ENCODE peak calls at places on chromosomes 7 and 10, in nine cellular contexts. One of them, this sample, is unnamed.
A peak's percentile ranks its signal among the peaks of the same experiment; 100 is the strongest.

GRCh38 chr10:77763453-77764430 is 126.1 kb upstream of the KCNMA1 start:
- DNase-seq in activated CD4-positive, alpha-beta T cell treated with anti-CD3 and anti-CD28 coated beads, Interleukin-2, amount 50 U/mL, for 24 hours: no peak
- DNase-seq in HT-29: no peak
- DNase-seq in effector memory CD4-positive, alpha-beta T cell: no peak
- DNase-seq in NCI-H2081: no peak
- DNase-seq in left cardiac atrium: no peak
- DNase-seq in T1000: no peak
- DNase-seq in stimulated activated CD4-positive, alpha-beta T cell treated with anti-CD3 and anti-CD28 coated beads, TNF-alpha, amount 100 ng/mL, for 24 hours: no peak
- DNase-seq in NCI-H2171 treated with DMSO at 0.1 percent for 48 hours: no peak
- DNase-seq in this sample: no peak

GRCh38 chr7:27128034-27128433 is 2.5 kb downstream of the HOXA4 start:
- DNase-seq in activated CD4-positive, alpha-beta T cell treated with anti-CD3 and anti-CD28 coated beads, Interleukin-2, amount 50 U/mL, for 24 hours: no peak
- DNase-seq in HT-29: no peak
- DNase-seq in effector memory CD4-positive, alpha-beta T cell: no peak
- DNase-seq in NCI-H2081: no peak
- DNase-seq in left cardiac atrium: no peak
- DNase-seq in T1000: no peak
- DNase-seq in stimulated activated CD4-positive, alpha-beta T cell treated with anti-CD3 and anti-CD28 coated beads, TNF-alpha, amount 100 ng/mL, for 24 hours: no peak
- DNase-seq in NCI-H2171 treated with DMSO at 0.1 percent for 48 hours: no peak
- DNase-seq in this sample: no peak

GRCh38 chr10:133274751-133275682 is 1.7 kb downstream of the ADAM8 start:
- DNase-seq in activated CD4-positive, alpha-beta T cell treated with anti-CD3 and anti-CD28 coated beads, Interleukin-2, amount 50 U/mL, for 24 hours: peak; percentile 84
- DNase-seq in HT-29: no peak
- DNase-seq in effector memory CD4-positive, alpha-beta T cell: peak; percentile 89
- DNase-seq in NCI-H2081: no peak
- DNase-seq in left cardiac atrium: no peak
- DNase-seq in T1000: no peak
- DNase-seq in stimulated activated CD4-positive, alpha-beta T cell treated with anti-CD3 and anti-CD28 coated beads, TNF-alpha, amount 100 ng/mL, for 24 hours: peak; percentile 74
- DNase-seq in NCI-H2171 treated with DMSO at 0.1 percent for 48 hours: no peak
- DNase-seq in this sample: peak; percentile 85

GRCh38 chr10:54800677-54801480 is at the start of gene PCDH15:
- DNase-seq in activated CD4-positive, alpha-beta T cell treated with anti-CD3 and anti-CD28 coated beads, Interleukin-2, amount 50 U/mL, for 24 hours: no peak
- DNase-seq in HT-29: peak; percentile 44
- DNase-seq in effector memory CD4-positive, alpha-beta T cell: no peak
- DNase-seq in NCI-H2081: peak; percentile 7
- DNase-seq in left cardiac atrium: peak; percentile 15
- DNase-seq in T1000: no peak
- DNase-seq in stimulated activated CD4-positive, alpha-beta T cell treated with anti-CD3 and anti-CD28 coated beads, TNF-alpha, amount 100 ng/mL, for 24 hours: no peak
- DNase-seq in NCI-H2171 treated with DMSO at 0.1 percent for 48 hours: no peak
- DNase-seq in this sample: no peak

GRCh38 chr7:4131043-4131442 is 551.1 kb upstream of the FOXK1 start:
- DNase-seq in activated CD4-positive, alpha-beta T cell treated with anti-CD3 and anti-CD28 coated beads, Interleukin-2, amount 50 U/mL, for 24 hours: no peak
- DNase-seq in HT-29: no peak
- DNase-seq in effector memory CD4-positive, alpha-beta T cell: no peak
- DNase-seq in NCI-H2081: no peak
- DNase-seq in left cardiac atrium: no peak
- DNase-seq in T1000: no peak
- DNase-seq in stimulated activated CD4-positive, alpha-beta T cell treated with anti-CD3 and anti-CD28 coated beads, TNF-alpha, amount 100 ng/mL, for 24 hours: no peak
- DNase-seq in NCI-H2171 treated with DMSO at 0.1 percent for 48 hours: no peak
- DNase-seq in this sample: no peak

GRCh38 chr7:136953386-136953785 is 84.9 kb downstream of the CHRM2 start:
- DNase-seq in activated CD4-positive, alpha-beta T cell treated with anti-CD3 and anti-CD28 coated beads, Interleukin-2, amount 50 U/mL, for 24 hours: no peak
- DNase-seq in HT-29: no peak
- DNase-seq in effector memory CD4-positive, alpha-beta T cell: no peak
- DNase-seq in NCI-H2081: no peak
- DNase-seq in left cardiac atrium: no peak
- DNase-seq in T1000: no peak
- DNase-seq in stimulated activated CD4-positive, alpha-beta T cell treated with anti-CD3 and anti-CD28 coated beads, TNF-alpha, amount 100 ng/mL, for 24 hours: no peak
- DNase-seq in NCI-H2171 treated with DMSO at 0.1 percent for 48 hours: no peak
- DNase-seq in this sample: no peak

GRCh38 chr7:18694484-18694883 is 198.9 kb downstream of the HDAC9 start:
- DNase-seq in activated CD4-positive, alpha-beta T cell treated with anti-CD3 and anti-CD28 coated beads, Interleukin-2, amount 50 U/mL, for 24 hours: no peak
- DNase-seq in HT-29: no peak
- DNase-seq in effector memory CD4-positive, alpha-beta T cell: no peak
- DNase-seq in NCI-H2081: no peak
- DNase-seq in left cardiac atrium: no peak
- DNase-seq in T1000: no peak
- DNase-seq in stimulated activated CD4-positive, alpha-beta T cell treated with anti-CD3 and anti-CD28 coated beads, TNF-alpha, amount 100 ng/mL, for 24 hours: no peak
- DNase-seq in NCI-H2171 treated with DMSO at 0.1 percent for 48 hours: no peak
- DNase-seq in this sample: no peak

GRCh38 chr10:60578217-60578616 is 188.5 kb upstream of the ANK3 start:
- DNase-seq in activated CD4-positive, alpha-beta T cell treated with anti-CD3 and anti-CD28 coated beads, Interleukin-2, amount 50 U/mL, for 24 hours: no peak
- DNase-seq in HT-29: peak; percentile 13
- DNase-seq in effector memory CD4-positive, alpha-beta T cell: no peak
- DNase-seq in NCI-H2081: no peak
- DNase-seq in left cardiac atrium: no peak
- DNase-seq in T1000: no peak
- DNase-seq in stimulated activated CD4-positive, alpha-beta T cell treated with anti-CD3 and anti-CD28 coated beads, TNF-alpha, amount 100 ng/mL, for 24 hours: no peak
- DNase-seq in NCI-H2171 treated with DMSO at 0.1 percent for 48 hours: no peak
- DNase-seq in this sample: no peak

GRCh38 chr7:71613316-71613715 is 481.4 kb downstream of the GALNT17 start:
- DNase-seq in activated CD4-positive, alpha-beta T cell treated with anti-CD3 and anti-CD28 coated beads, Interleukin-2, amount 50 U/mL, for 24 hours: no peak
- DNase-seq in HT-29: no peak
- DNase-seq in effector memory CD4-positive, alpha-beta T cell: no peak
- DNase-seq in NCI-H2081: no peak
- DNase-seq in left cardiac atrium: no peak
- DNase-seq in T1000: no peak
- DNase-seq in stimulated activated CD4-positive, alpha-beta T cell treated with anti-CD3 and anti-CD28 coated beads, TNF-alpha, amount 100 ng/mL, for 24 hours: no peak
- DNase-seq in NCI-H2171 treated with DMSO at 0.1 percent for 48 hours: no peak
- DNase-seq in this sample: no peak

GRCh38 chr10:12644380-12645144 is 295.2 kb downstream of the CAMK1D start:
- DNase-seq in activated CD4-positive, alpha-beta T cell treated with anti-CD3 and anti-CD28 coated beads, Interleukin-2, amount 50 U/mL, for 24 hours: no peak
- DNase-seq in HT-29: no peak
- DNase-seq in effector memory CD4-positive, alpha-beta T cell: no peak
- DNase-seq in NCI-H2081: no peak
- DNase-seq in left cardiac atrium: no peak
- DNase-seq in T1000: no peak
- DNase-seq in stimulated activated CD4-positive, alpha-beta T cell treated with anti-CD3 and anti-CD28 coated beads, TNF-alpha, amount 100 ng/mL, for 24 hours: no peak
- DNase-seq in NCI-H2171 treated with DMSO at 0.1 percent for 48 hours: no peak
- DNase-seq in this sample: no peak

GRCh38 chr7:19051767-19052375 is 65.6 kb downstream of the TWIST1 start:
- DNase-seq in activated CD4-positive, alpha-beta T cell treated with anti-CD3 and anti-CD28 coated beads, Interleukin-2, amount 50 U/mL, for 24 hours: peak; percentile 8
- DNase-seq in HT-29: peak; percentile 50
- DNase-seq in effector memory CD4-positive, alpha-beta T cell: no peak
- DNase-seq in NCI-H2081: peak; percentile 38
- DNase-seq in left cardiac atrium: no peak
- DNase-seq in T1000: no peak
- DNase-seq in stimulated activated CD4-positive, alpha-beta T cell treated with anti-CD3 and anti-CD28 coated beads, TNF-alpha, amount 100 ng/mL, for 24 hours: no peak
- DNase-seq in NCI-H2171 treated with DMSO at 0.1 percent for 48 hours: peak; percentile 8
- DNase-seq in this sample: peak; percentile 1

GRCh38 chr10:113214331-113214730 is 264.3 kb downstream of the TCF7L2 start:
- DNase-seq in activated CD4-positive, alpha-beta T cell treated with anti-CD3 and anti-CD28 coated beads, Interleukin-2, amount 50 U/mL, for 24 hours: no peak
- DNase-seq in HT-29: no peak
- DNase-seq in effector memory CD4-positive, alpha-beta T cell: no peak
- DNase-seq in NCI-H2081: no peak
- DNase-seq in left cardiac atrium: no peak
- DNase-seq in T1000: no peak
- DNase-seq in stimulated activated CD4-positive, alpha-beta T cell treated with anti-CD3 and anti-CD28 coated beads, TNF-alpha, amount 100 ng/mL, for 24 hours: no peak
- DNase-seq in NCI-H2171 treated with DMSO at 0.1 percent for 48 hours: no peak
- DNase-seq in this sample: no peak

GRCh38 chr10:42177077-42177792 is 461.1 kb downstream of the ZNF33B start:
- DNase-seq in activated CD4-positive, alpha-beta T cell treated with anti-CD3 and anti-CD28 coated beads, Interleukin-2, amount 50 U/mL, for 24 hours: no peak
- DNase-seq in HT-29: no peak
- DNase-seq in effector memory CD4-positive, alpha-beta T cell: no peak
- DNase-seq in NCI-H2081: no peak
- DNase-seq in left cardiac atrium: no peak
- DNase-seq in T1000: no peak
- DNase-seq in stimulated activated CD4-positive, alpha-beta T cell treated with anti-CD3 and anti-CD28 coated beads, TNF-alpha, amount 100 ng/mL, for 24 hours: no peak
- DNase-seq in NCI-H2171 treated with DMSO at 0.1 percent for 48 hours: no peak
- DNase-seq in this sample: peak; percentile 2

GRCh38 chr10:128078136-128078969 is 47.9 kb downstream of the MKI67 start:
- DNase-seq in activated CD4-positive, alpha-beta T cell treated with anti-CD3 and anti-CD28 coated beads, Interleukin-2, amount 50 U/mL, for 24 hours: peak; percentile 41
- DNase-seq in HT-29: peak; percentile 61
- DNase-seq in effector memory CD4-positive, alpha-beta T cell: no peak
- DNase-seq in NCI-H2081: peak; percentile 8
- DNase-seq in left cardiac atrium: no peak
- DNase-seq in T1000: no peak
- DNase-seq in stimulated activated CD4-positive, alpha-beta T cell treated with anti-CD3 and anti-CD28 coated beads, TNF-alpha, amount 100 ng/mL, for 24 hours: no peak
- DNase-seq in NCI-H2171 treated with DMSO at 0.1 percent for 48 hours: peak; percentile 23
- DNase-seq in this sample: peak; percentile 28

GRCh38 chr10:65945071-65945470 is 980.8 kb upstream of the LRRTM3 start:
- DNase-seq in activated CD4-positive, alpha-beta T cell treated with anti-CD3 and anti-CD28 coated beads, Interleukin-2, amount 50 U/mL, for 24 hours: no peak
- DNase-seq in HT-29: no peak
- DNase-seq in effector memory CD4-positive, alpha-beta T cell: no peak
- DNase-seq in NCI-H2081: no peak
- DNase-seq in left cardiac atrium: no peak
- DNase-seq in T1000: no peak
- DNase-seq in stimulated activated CD4-positive, alpha-beta T cell treated with anti-CD3 and anti-CD28 coated beads, TNF-alpha, amount 100 ng/mL, for 24 hours: no peak
- DNase-seq in NCI-H2171 treated with DMSO at 0.1 percent for 48 hours: no peak
- DNase-seq in this sample: no peak

GRCh38 chr10:7449063-7449695 is 38.3 kb upstream of the SFMBT2 start:
- DNase-seq in activated CD4-positive, alpha-beta T cell treated with anti-CD3 and anti-CD28 coated beads, Interleukin-2, amount 50 U/mL, for 24 hours: no peak
- DNase-seq in HT-29: no peak
- DNase-seq in effector memory CD4-positive, alpha-beta T cell: no peak
- DNase-seq in NCI-H2081: no peak
- DNase-seq in left cardiac atrium: no peak
- DNase-seq in T1000: no peak
- DNase-seq in stimulated activated CD4-positive, alpha-beta T cell treated with anti-CD3 and anti-CD28 coated beads, TNF-alpha, amount 100 ng/mL, for 24 hours: no peak
- DNase-seq in NCI-H2171 treated with DMSO at 0.1 percent for 48 hours: no peak
- DNase-seq in this sample: no peak

GRCh38 chr7:88309845-88310244 is 3.2 kb upstream of the STEAP4 start:
- DNase-seq in activated CD4-positive, alpha-beta T cell treated with anti-CD3 and anti-CD28 coated beads, Interleukin-2, amount 50 U/mL, for 24 hours: no peak
- DNase-seq in HT-29: no peak
- DNase-seq in effector memory CD4-positive, alpha-beta T cell: no peak
- DNase-seq in NCI-H2081: no peak
- DNase-seq in left cardiac atrium: no peak
- DNase-seq in T1000: no peak
- DNase-seq in stimulated activated CD4-positive, alpha-beta T cell treated with anti-CD3 and anti-CD28 coated beads, TNF-alpha, amount 100 ng/mL, for 24 hours: no peak
- DNase-seq in NCI-H2171 treated with DMSO at 0.1 percent for 48 hours: no peak
- DNase-seq in this sample: no peak

GRCh38 chr10:116115797-116116196 is 157.2 kb downstream of the GFRA1 start:
- DNase-seq in activated CD4-positive, alpha-beta T cell treated with anti-CD3 and anti-CD28 coated beads, Interleukin-2, amount 50 U/mL, for 24 hours: no peak
- DNase-seq in HT-29: no peak
- DNase-seq in effector memory CD4-positive, alpha-beta T cell: no peak
- DNase-seq in NCI-H2081: no peak
- DNase-seq in left cardiac atrium: no peak
- DNase-seq in T1000: no peak
- DNase-seq in stimulated activated CD4-positive, alpha-beta T cell treated with anti-CD3 and anti-CD28 coated beads, TNF-alpha, amount 100 ng/mL, for 24 hours: no peak
- DNase-seq in NCI-H2171 treated with DMSO at 0.1 percent for 48 hours: no peak
- DNase-seq in this sample: no peak

GRCh38 chr10:34967411-34967880 is 122.7 kb downstream of the CUL2 start:
- DNase-seq in activated CD4-positive, alpha-beta T cell treated with anti-CD3 and anti-CD28 coated beads, Interleukin-2, amount 50 U/mL, for 24 hours: no peak
- DNase-seq in HT-29: no peak
- DNase-seq in effector memory CD4-positive, alpha-beta T cell: no peak
- DNase-seq in NCI-H2081: no peak
- DNase-seq in left cardiac atrium: peak; percentile 30
- DNase-seq in T1000: no peak
- DNase-seq in stimulated activated CD4-positive, alpha-beta T cell treated with anti-CD3 and anti-CD28 coated beads, TNF-alpha, amount 100 ng/mL, for 24 hours: no peak
- DNase-seq in NCI-H2171 treated with DMSO at 0.1 percent for 48 hours: no peak
- DNase-seq in this sample: no peak

GRCh38 chr10:120495226-120495625 is 38.2 kb downstream of the PLPP4 start:
- DNase-seq in activated CD4-positive, alpha-beta T cell treated with anti-CD3 and anti-CD28 coated beads, Interleukin-2, amount 50 U/mL, for 24 hours: no peak
- DNase-seq in HT-29: no peak
- DNase-seq in effector memory CD4-positive, alpha-beta T cell: no peak
- DNase-seq in NCI-H2081: no peak
- DNase-seq in left cardiac atrium: no peak
- DNase-seq in T1000: no peak
- DNase-seq in stimulated activated CD4-positive, alpha-beta T cell treated with anti-CD3 and anti-CD28 coated beads, TNF-alpha, amount 100 ng/mL, for 24 hours: no peak
- DNase-seq in NCI-H2171 treated with DMSO at 0.1 percent for 48 hours: no peak
- DNase-seq in this sample: no peak

GRCh38 chr7:72467237-72467636 is 55.1 kb upstream of the CALN1 start:
- DNase-seq in activated CD4-positive, alpha-beta T cell treated with anti-CD3 and anti-CD28 coated beads, Interleukin-2, amount 50 U/mL, for 24 hours: no peak
- DNase-seq in HT-29: no peak
- DNase-seq in effector memory CD4-positive, alpha-beta T cell: no peak
- DNase-seq in NCI-H2081: no peak
- DNase-seq in left cardiac atrium: no peak
- DNase-seq in T1000: no peak
- DNase-seq in stimulated activated CD4-positive, alpha-beta T cell treated with anti-CD3 and anti-CD28 coated beads, TNF-alpha, amount 100 ng/mL, for 24 hours: no peak
- DNase-seq in NCI-H2171 treated with DMSO at 0.1 percent for 48 hours: no peak
- DNase-seq in this sample: no peak

GRCh38 chr7:126780993-126781392 is 471.7 kb downstream of the GRM8 start:
- DNase-seq in activated CD4-positive, alpha-beta T cell treated with anti-CD3 and anti-CD28 coated beads, Interleukin-2, amount 50 U/mL, for 24 hours: no peak
- DNase-seq in HT-29: no peak
- DNase-seq in effector memory CD4-positive, alpha-beta T cell: no peak
- DNase-seq in NCI-H2081: peak; percentile 21
- DNase-seq in left cardiac atrium: no peak
- DNase-seq in T1000: no peak
- DNase-seq in stimulated activated CD4-positive, alpha-beta T cell treated with anti-CD3 and anti-CD28 coated beads, TNF-alpha, amount 100 ng/mL, for 24 hours: no peak
- DNase-seq in NCI-H2171 treated with DMSO at 0.1 percent for 48 hours: no peak
- DNase-seq in this sample: no peak

GRCh38 chr7:133064082-133064825 is 17.6 kb downstream of the CHCHD3 start:
- DNase-seq in activated CD4-positive, alpha-beta T cell treated with anti-CD3 and anti-CD28 coated beads, Interleukin-2, amount 50 U/mL, for 24 hours: no peak
- DNase-seq in HT-29: no peak
- DNase-seq in effector memory CD4-positive, alpha-beta T cell: no peak
- DNase-seq in NCI-H2081: no peak
- DNase-seq in left cardiac atrium: no peak
- DNase-seq in T1000: no peak
- DNase-seq in stimulated activated CD4-positive, alpha-beta T cell treated with anti-CD3 and anti-CD28 coated beads, TNF-alpha, amount 100 ng/mL, for 24 hours: no peak
- DNase-seq in NCI-H2171 treated with DMSO at 0.1 percent for 48 hours: no peak
- DNase-seq in this sample: no peak

GRCh38 chr7:35646289-35647033 is 48.5 kb downstream of the HERPUD2 start:
- DNase-seq in activated CD4-positive, alpha-beta T cell treated with anti-CD3 and anti-CD28 coated beads, Interleukin-2, amount 50 U/mL, for 24 hours: no peak
- DNase-seq in HT-29: no peak
- DNase-seq in effector memory CD4-positive, alpha-beta T cell: no peak
- DNase-seq in NCI-H2081: peak; percentile 29
- DNase-seq in left cardiac atrium: no peak
- DNase-seq in T1000: no peak
- DNase-seq in stimulated activated CD4-positive, alpha-beta T cell treated with anti-CD3 and anti-CD28 coated beads, TNF-alpha, amount 100 ng/mL, for 24 hours: no peak
- DNase-seq in NCI-H2171 treated with DMSO at 0.1 percent for 48 hours: peak; percentile 32
- DNase-seq in this sample: no peak

GRCh38 chr7:71695189-71695588 is 563.2 kb downstream of the GALNT17 start:
- DNase-seq in activated CD4-positive, alpha-beta T cell treated with anti-CD3 and anti-CD28 coated beads, Interleukin-2, amount 50 U/mL, for 24 hours: no peak
- DNase-seq in HT-29: no peak
- DNase-seq in effector memory CD4-positive, alpha-beta T cell: no peak
- DNase-seq in NCI-H2081: no peak
- DNase-seq in left cardiac atrium: no peak
- DNase-seq in T1000: no peak
- DNase-seq in stimulated activated CD4-positive, alpha-beta T cell treated with anti-CD3 and anti-CD28 coated beads, TNF-alpha, amount 100 ng/mL, for 24 hours: no peak
- DNase-seq in NCI-H2171 treated with DMSO at 0.1 percent for 48 hours: peak; percentile 91
- DNase-seq in this sample: no peak

GRCh38 chr10:116752969-116753665 is 10.8 kb upstream of the HSPA12A start:
- DNase-seq in activated CD4-positive, alpha-beta T cell treated with anti-CD3 and anti-CD28 coated beads, Interleukin-2, amount 50 U/mL, for 24 hours: no peak
- DNase-seq in HT-29: no peak
- DNase-seq in effector memory CD4-positive, alpha-beta T cell: no peak
- DNase-seq in NCI-H2081: no peak
- DNase-seq in left cardiac atrium: no peak
- DNase-seq in T1000: no peak
- DNase-seq in stimulated activated CD4-positive, alpha-beta T cell treated with anti-CD3 and anti-CD28 coated beads, TNF-alpha, amount 100 ng/mL, for 24 hours: no peak
- DNase-seq in NCI-H2171 treated with DMSO at 0.1 percent for 48 hours: no peak
- DNase-seq in this sample: no peak

GRCh38 chr7:143431109-143431508 is 12.1 kb upstream of the TAS2R60 start:
- DNase-seq in activated CD4-positive, alpha-beta T cell treated with anti-CD3 and anti-CD28 coated beads, Interleukin-2, amount 50 U/mL, for 24 hours: no peak
- DNase-seq in HT-29: no peak
- DNase-seq in effector memory CD4-positive, alpha-beta T cell: no peak
- DNase-seq in NCI-H2081: no peak
- DNase-seq in left cardiac atrium: no peak
- DNase-seq in T1000: no peak
- DNase-seq in stimulated activated CD4-positive, alpha-beta T cell treated with anti-CD3 and anti-CD28 coated beads, TNF-alpha, amount 100 ng/mL, for 24 hours: no peak
- DNase-seq in NCI-H2171 treated with DMSO at 0.1 percent for 48 hours: no peak
- DNase-seq in this sample: no peak

GRCh38 chr10:122012731-122013130 is 23.8 kb downstream of the TACC2 start:
- DNase-seq in activated CD4-positive, alpha-beta T cell treated with anti-CD3 and anti-CD28 coated beads, Interleukin-2, amount 50 U/mL, for 24 hours: no peak
- DNase-seq in HT-29: no peak
- DNase-seq in effector memory CD4-positive, alpha-beta T cell: no peak
- DNase-seq in NCI-H2081: no peak
- DNase-seq in left cardiac atrium: no peak
- DNase-seq in T1000: no peak
- DNase-seq in stimulated activated CD4-positive, alpha-beta T cell treated with anti-CD3 and anti-CD28 coated beads, TNF-alpha, amount 100 ng/mL, for 24 hours: no peak
- DNase-seq in NCI-H2171 treated with DMSO at 0.1 percent for 48 hours: no peak
- DNase-seq in this sample: no peak

GRCh38 chr10:11154809-11155208 is 137.1 kb downstream of the CELF2 start:
- DNase-seq in activated CD4-positive, alpha-beta T cell treated with anti-CD3 and anti-CD28 coated beads, Interleukin-2, amount 50 U/mL, for 24 hours: no peak
- DNase-seq in HT-29: no peak
- DNase-seq in effector memory CD4-positive, alpha-beta T cell: no peak
- DNase-seq in NCI-H2081: peak; percentile 35
- DNase-seq in left cardiac atrium: no peak
- DNase-seq in T1000: peak; percentile 83
- DNase-seq in stimulated activated CD4-positive, alpha-beta T cell treated with anti-CD3 and anti-CD28 coated beads, TNF-alpha, amount 100 ng/mL, for 24 hours: no peak
- DNase-seq in NCI-H2171 treated with DMSO at 0.1 percent for 48 hours: no peak
- DNase-seq in this sample: no peak